ENCODE peak calls at places on chromosomes 7 and 10, in seven cellular contexts. One of them, this sample, is unnamed.

GRCh38 chr7:128215739-128216138 is 25.3 kb upstream of the LEP start:
- DNase-seq in T-helper 1 cell: no peak
- DNase-seq in endothelial cell: no peak
- DNase-seq in activated CD4-positive, CD25-positive, alpha-beta regulatory T cell treated with anti-CD3 and anti-CD28 coated beads, Interleukin-2, amount 50 U/mL, for 72 hours: no peak
- DNase-seq in foreskin fibroblast: peak
- DNase-seq in body of pancreas: no peak
- DNase-seq in AG10803: peak
- DNase-seq in this sample: no peak

GRCh38 chr7:157501576-157501975 is 164.8 kb downstream of the DNAJB6 start:
- DNase-seq in T-helper 1 cell: no peak
- DNase-seq in endothelial cell: no peak
- DNase-seq in activated CD4-positive, CD25-positive, alpha-beta regulatory T cell treated with anti-CD3 and anti-CD28 coated beads, Interleukin-2, amount 50 U/mL, for 72 hours: peak
- DNase-seq in foreskin fibroblast: no peak
- DNase-seq in body of pancreas: no peak
- DNase-seq in AG10803: no peak
- DNase-seq in this sample: peak

GRCh38 chr7:128879939-128880746 is 17.5 kb downstream of the ATP6V1F start:
- DNase-seq in T-helper 1 cell: no peak
- DNase-seq in endothelial cell: peak
- DNase-seq in activated CD4-positive, CD25-positive, alpha-beta regulatory T cell treated with anti-CD3 and anti-CD28 coated beads, Interleukin-2, amount 50 U/mL, for 72 hours: no peak
- DNase-seq in foreskin fibroblast: no peak
- DNase-seq in body of pancreas: peak
- DNase-seq in AG10803: peak
- DNase-seq in this sample: no peak

GRCh38 chr10:62380002-62380401 is 5.8 kb downstream of the ZNF365 start:
- DNase-seq in T-helper 1 cell: no peak
- DNase-seq in endothelial cell: no peak
- DNase-seq in activated CD4-positive, CD25-positive, alpha-beta regulatory T cell treated with anti-CD3 and anti-CD28 coated beads, Interleukin-2, amount 50 U/mL, for 72 hours: no peak
- DNase-seq in foreskin fibroblast: peak
- DNase-seq in body of pancreas: no peak
- DNase-seq in AG10803: peak
- DNase-seq in this sample: no peak

GRCh38 chr7:16350634-16351033 is 70.7 kb downstream of the CRPPA start:
- DNase-seq in T-helper 1 cell: no peak
- DNase-seq in endothelial cell: no peak
- DNase-seq in activated CD4-positive, CD25-positive, alpha-beta regulatory T cell treated with anti-CD3 and anti-CD28 coated beads, Interleukin-2, amount 50 U/mL, for 72 hours: no peak
- DNase-seq in foreskin fibroblast: no peak
- DNase-seq in body of pancreas: no peak
- DNase-seq in AG10803: no peak
- DNase-seq in this sample: no peak

GRCh38 chr7:4265056-4265455 is 417.0 kb upstream of the FOXK1 start:
- DNase-seq in T-helper 1 cell: no peak
- DNase-seq in endothelial cell: no peak
- DNase-seq in activated CD4-positive, CD25-positive, alpha-beta regulatory T cell treated with anti-CD3 and anti-CD28 coated beads, Interleukin-2, amount 50 U/mL, for 72 hours: no peak
- DNase-seq in foreskin fibroblast: no peak
- DNase-seq in body of pancreas: no peak
- DNase-seq in AG10803: no peak
- DNase-seq in this sample: no peak

GRCh38 chr10:99700649-99701048 is 31.3 kb downstream of the COX15 start:
- DNase-seq in T-helper 1 cell: no peak
- DNase-seq in endothelial cell: no peak
- DNase-seq in activated CD4-positive, CD25-positive, alpha-beta regulatory T cell treated with anti-CD3 and anti-CD28 coated beads, Interleukin-2, amount 50 U/mL, for 72 hours: no peak
- DNase-seq in foreskin fibroblast: no peak
- DNase-seq in body of pancreas: no peak
- DNase-seq in AG10803: no peak
- DNase-seq in this sample: no peak

GRCh38 chr7:154837622-154838021 is 165.3 kb downstream of the PAXIP1 start:
- DNase-seq in T-helper 1 cell: no peak
- DNase-seq in endothelial cell: no peak
- DNase-seq in activated CD4-positive, CD25-positive, alpha-beta regulatory T cell treated with anti-CD3 and anti-CD28 coated beads, Interleukin-2, amount 50 U/mL, for 72 hours: no peak
- DNase-seq in foreskin fibroblast: no peak
- DNase-seq in body of pancreas: no peak
- DNase-seq in AG10803: no peak
- DNase-seq in this sample: no peak

GRCh38 chr7:159026271-159027047 is 118.2 kb downstream of the VIPR2 start:
- DNase-seq in T-helper 1 cell: no peak
- DNase-seq in endothelial cell: no peak
- DNase-seq in activated CD4-positive, CD25-positive, alpha-beta regulatory T cell treated with anti-CD3 and anti-CD28 coated beads, Interleukin-2, amount 50 U/mL, for 72 hours: peak
- DNase-seq in foreskin fibroblast: no peak
- DNase-seq in body of pancreas: no peak
- DNase-seq in AG10803: no peak
- DNase-seq in this sample: no peak

GRCh38 chr7:110573862-110574528 is 516.9 kb upstream of the LRRN3 start:
- DNase-seq in T-helper 1 cell: no peak
- DNase-seq in endothelial cell: no peak
- DNase-seq in activated CD4-positive, CD25-positive, alpha-beta regulatory T cell treated with anti-CD3 and anti-CD28 coated beads, Interleukin-2, amount 50 U/mL, for 72 hours: no peak
- DNase-seq in foreskin fibroblast: peak
- DNase-seq in body of pancreas: no peak
- DNase-seq in AG10803: peak
- DNase-seq in this sample: no peak